ENCODE peak calls at places on chromosome 2, in four cellular contexts. X is astrocyte of the spinal cord, G is H9, L is fibroblast of mammary gland. Y is an unnamed sample.

GRCh38 chr2:177602611-177603164 is 210.1 kb downstream of the AGPS start:
- DNase-seq in G (no peak), L (no peak), X (no peak), Y (no peak)

GRCh38 chr2:236130349-236130998 is 37.7 kb downstream of the GBX2 start:
- DNase-seq in L (no peak), X (no peak), G (no peak), Y (no peak)

GRCh38 chr2:202172439-202173191 is 65.8 kb downstream of the SUMO1 start:
- DNase-seq in G (no peak), X (no peak), L (peak; percentile 27), Y (no peak)

GRCh38 chr2:197851451-197851850 is 47.1 kb downstream of the PLCL1 start:
- DNase-seq in G (peak; percentile 36), X (no peak), L (peak; percentile 25), Y (no peak)

GRCh38 chr2:222410534-222410933 is 13.8 kb upstream of the SGPP2 start:
- DNase-seq in G (peak; percentile 79), L (no peak), X (peak; percentile 7), Y (no peak)

GRCh38 chr2:144675731-144676130 is 155.8 kb upstream of the ZEB2 start:
- DNase-seq in G (no peak), X (no peak), L (no peak), Y (no peak)

GRCh38 chr2:194096402-194096801 is 1560.6 kb upstream of the SLC39A10 start:
- DNase-seq in G (no peak), L (no peak), X (no peak), Y (no peak)

GRCh38 chr2:205747827-205748386 is 65.6 kb downstream of the NRP2 start:
- DNase-seq in L (no peak), X (no peak), G (no peak), Y (no peak)

GRCh38 chr2:39837856-39838453 is 58.9 kb upstream of the THUMPD2 start:
- DNase-seq in X (peak; percentile 38), G (peak; percentile 65), L (peak; percentile 42), Y (peak; percentile 42)
- TF ChIP-seq CTCF in X (peak; percentile 90), G (peak; percentile 86), L (peak; percentile 96), Y (peak; percentile 45)

DNA sequence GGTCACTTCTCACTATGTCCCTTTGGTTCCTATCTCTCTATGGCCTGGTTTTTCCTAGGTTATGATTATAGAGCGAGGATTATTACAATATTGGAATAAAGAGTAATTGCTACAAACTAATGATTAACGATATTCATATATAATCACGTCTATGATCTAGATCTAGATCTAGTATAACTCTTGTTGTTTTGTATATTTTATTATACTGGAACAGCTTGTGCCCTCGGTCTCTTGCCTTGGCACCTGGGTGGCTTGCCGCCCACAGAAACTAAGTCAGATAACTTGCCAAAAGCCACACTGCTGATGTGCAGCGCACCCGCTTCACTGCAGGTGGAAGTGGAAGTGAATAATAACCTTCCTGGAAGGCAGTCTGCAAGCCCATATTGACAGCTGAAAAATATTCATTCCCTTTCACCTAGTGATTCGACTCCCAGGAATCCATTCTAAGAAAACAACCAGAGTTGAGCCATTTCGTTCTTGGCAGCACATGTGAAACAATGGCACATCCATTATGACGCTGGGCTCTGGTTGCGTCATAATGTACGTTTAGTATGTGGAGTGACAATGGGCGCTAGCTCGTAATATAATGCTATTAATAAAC is 725 bp upstream of the ANKRD53 start:
- DNase-seq in L (peak; percentile 98), X (peak; percentile 85), G (no peak), Y (no peak)
- TF ChIP-seq CTCF in L (no peak), X (no peak), G (no peak), Y (no peak)

GRCh38 chr2:240168041-240168440 is 27.6 kb upstream of the OTOS start:
- DNase-seq in X (no peak), G (no peak), L (no peak), Y (no peak)

GRCh38 chr2:240170883-240171282 is 30.4 kb upstream of the OTOS start:
- DNase-seq in L (no peak), G (no peak), X (no peak), Y (no peak)

GRCh38 chr2:240170354-240170735 is 29.9 kb upstream of the OTOS start:
- DNase-seq in X (peak; percentile 3), G (no peak), L (no peak), Y (no peak)

GRCh38 chr2:240168546-240169361 is 28.3 kb upstream of the OTOS start:
- DNase-seq in L (no peak), G (no peak), X (no peak), Y (no peak)

DNA sequence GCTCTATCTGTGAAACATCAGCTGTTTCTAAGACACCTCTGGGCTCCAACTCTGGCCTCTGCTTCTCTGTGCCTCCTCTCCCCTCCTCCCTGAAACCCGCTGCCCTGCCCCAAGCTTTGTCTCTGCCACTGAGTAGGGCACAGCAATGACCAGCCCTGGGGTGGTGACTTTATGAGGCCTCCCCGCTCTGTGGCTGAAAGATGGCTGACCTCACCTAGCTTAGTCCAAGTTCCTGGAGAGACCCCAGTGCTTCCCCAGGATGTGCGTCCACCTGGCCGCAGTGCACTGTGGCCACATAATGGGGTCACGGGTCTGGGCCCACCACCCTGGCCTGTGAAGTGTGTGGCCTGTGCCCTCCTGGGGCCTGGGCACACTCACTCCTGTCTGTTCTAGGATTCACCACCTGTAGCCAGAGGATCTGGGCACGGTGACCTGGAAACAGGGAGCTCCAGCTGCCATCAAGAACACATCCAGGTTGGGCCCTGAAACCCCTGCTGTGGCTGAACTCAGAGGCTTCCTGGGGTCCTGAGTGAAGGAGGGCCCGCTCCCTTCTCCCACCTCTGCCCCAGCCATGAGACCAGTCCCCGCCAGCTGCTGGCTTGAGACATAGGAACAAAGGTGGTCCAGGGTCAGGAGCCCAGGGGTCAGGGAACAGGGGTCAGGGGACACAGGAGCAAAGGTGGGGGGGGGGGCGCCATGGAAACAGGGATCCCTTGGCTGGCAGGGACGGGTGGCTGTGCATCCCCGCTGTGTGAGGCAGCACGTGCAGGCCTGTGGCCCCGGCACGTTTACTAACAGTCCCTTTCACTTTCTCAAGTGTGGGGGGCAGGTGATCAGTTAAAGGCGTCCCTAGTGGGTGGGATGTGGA is 29.3 kb upstream of the OTOS start:
- DNase-seq in L (no peak), G (no peak), X (no peak), Y (no peak)
- TF ChIP-seq CTCF in L (no peak), G (no peak), X (no peak), Y (no peak)

GRCh38 chr2:151614606-151615306 is 119.5 kb downstream of the NEB start:
- DNase-seq in L (no peak), X (no peak), G (no peak), Y (no peak)
- TF ChIP-seq CTCF in L (no peak), X (no peak), G (no peak), Y (no peak)

GRCh38 chr2:133888107-133888506 is 319.8 kb upstream of the NCKAP5 start:
- DNase-seq in L (no peak), X (no peak), G (no peak), Y (no peak)
- TF ChIP-seq CTCF in L (no peak), X (no peak), G (no peak), Y (no peak)

GRCh38 chr2:101722878-101723277 is 25.4 kb downstream of the MAP4K4 start:
- DNase-seq in X (no peak), L (no peak), G (no peak), Y (no peak)

GRCh38 chr2:101724113-101724450 is 26.6 kb downstream of the MAP4K4 start:
- DNase-seq in G (no peak), L (no peak), X (no peak), Y (no peak)

GRCh38 chr2:101725038-101725437 is 27.5 kb downstream of the MAP4K4 start:
- DNase-seq in X (no peak), G (no peak), L (no peak), Y (no peak)

GRCh38 chr2:101723366-101724112 is 26.0 kb downstream of the MAP4K4 start:
- DNase-seq in L (no peak), G (no peak), X (no peak), Y (no peak)

DNA sequence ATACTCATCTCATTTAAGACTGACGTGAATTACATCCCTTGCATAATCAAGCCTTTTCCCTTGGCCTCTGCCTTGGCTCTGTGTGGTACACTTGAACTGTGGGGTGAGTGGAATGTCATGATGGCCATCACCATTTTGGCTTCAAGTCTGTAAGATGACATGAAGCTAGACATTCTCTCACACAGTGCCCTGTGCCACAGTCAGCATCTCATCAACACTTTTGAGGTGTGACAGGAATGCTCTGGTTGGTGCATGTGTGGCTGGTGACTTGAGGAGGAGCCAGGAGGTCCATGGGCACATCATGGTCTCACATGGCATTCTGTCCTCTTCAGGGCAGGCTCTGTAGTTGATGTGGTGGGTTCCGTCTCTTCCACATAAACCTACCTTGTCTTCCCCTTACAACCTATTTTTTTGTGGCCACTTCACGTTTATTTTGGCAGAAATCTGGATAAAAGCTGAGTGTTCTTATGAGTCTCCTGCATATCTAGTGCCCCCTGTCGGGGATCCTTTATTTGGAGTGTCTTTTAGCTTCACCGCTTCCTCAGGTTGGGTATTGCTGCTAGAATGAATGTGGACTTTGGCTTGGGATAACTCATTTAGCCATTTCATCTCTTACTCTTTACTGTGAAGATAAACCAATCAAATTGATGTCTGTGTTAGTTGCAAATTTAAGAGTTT is 28.1 kb downstream of the MAP4K4 start:
- DNase-seq in X (no peak), L (peak; percentile 50), G (peak; percentile 41), Y (no peak)
- TF ChIP-seq CTCF in X (peak; percentile 34), L (peak; percentile 34), G (peak; percentile 78), Y (no peak)

Y was measured in mucosa of descending colon.